ENCODE peak calls at places on chromosomes 1 and 21, in five cellular contexts. L is foreskin fibroblast, W is psoas muscle, J is kidney, H is cardiac muscle cell. I is an unnamed sample.

GRCh38 chr1:87684786-87685185 is 356.1 kb downstream of the LMO4 start:
- DNase-seq in W (no peak), H (no peak), L (peak), J (no peak), I (no peak)

GRCh38 chr1:14928412-14928811 is 225.1 kb upstream of the TMEM51 start:
- DNase-seq in L (no peak), W (no peak), H (peak), J (no peak), I (no peak)

GRCh38 chr1:7554343-7555270 is 216.5 kb upstream of the VAMP3 start:
- DNase-seq in J (peak), L (no peak), H (no peak), W (no peak), I (no peak)

GRCh38 chr21:41845310-41846032 is 33.7 kb downstream of the PRDM15 start:
- DNase-seq in H (no peak), W (no peak), L (no peak), J (no peak), I (no peak)

GRCh38 chr1:100037665-100038400 is 68.0 kb downstream of the SLC35A3 start:
- DNase-seq in L (peak), J (peak), H (peak), W (peak), I (peak)

GRCh38 chr21:46351476-46352155 is 27.7 kb downstream of the PCNT start:
- DNase-seq in H (no peak), L (no peak), W (no peak), J (no peak), I (no peak)

GRCh38 chr1:72284084-72284397 is 1.7 kb upstream of the NEGR1 start:
- DNase-seq in W (no peak), J (no peak), H (no peak), L (no peak), I (peak)

GRCh38 chr1:47432071-47433036 is 5.5 kb upstream of the FOXD2 start:
- DNase-seq in H (peak), J (peak), L (peak), W (peak), I (no peak)

GRCh38 chr1:241310451-241310850 is 46.6 kb downstream of the RGS7 start:
- DNase-seq in J (no peak), L (peak), H (no peak), W (no peak), I (peak)

GRCh38 chr1:21262282-21263051 is 27.8 kb downstream of the ECE1 start:
- DNase-seq in H (peak), L (peak), W (peak), J (peak), I (peak)

GRCh38 chr21:33755354-33755753 is 113.1 kb downstream of the ITSN1 start:
- DNase-seq in H (no peak), W (no peak), L (no peak), J (no peak), I (no peak)

GRCh38 chr1:3355089-3355488 is 99.4 kb upstream of the ARHGEF16 start:
- DNase-seq in W (no peak), H (no peak), L (no peak), J (no peak), I (no peak)
- H3K4me3 ChIP-seq in W (no peak), H (no peak), L (no peak), J (no peak), I (no peak)

DNA sequence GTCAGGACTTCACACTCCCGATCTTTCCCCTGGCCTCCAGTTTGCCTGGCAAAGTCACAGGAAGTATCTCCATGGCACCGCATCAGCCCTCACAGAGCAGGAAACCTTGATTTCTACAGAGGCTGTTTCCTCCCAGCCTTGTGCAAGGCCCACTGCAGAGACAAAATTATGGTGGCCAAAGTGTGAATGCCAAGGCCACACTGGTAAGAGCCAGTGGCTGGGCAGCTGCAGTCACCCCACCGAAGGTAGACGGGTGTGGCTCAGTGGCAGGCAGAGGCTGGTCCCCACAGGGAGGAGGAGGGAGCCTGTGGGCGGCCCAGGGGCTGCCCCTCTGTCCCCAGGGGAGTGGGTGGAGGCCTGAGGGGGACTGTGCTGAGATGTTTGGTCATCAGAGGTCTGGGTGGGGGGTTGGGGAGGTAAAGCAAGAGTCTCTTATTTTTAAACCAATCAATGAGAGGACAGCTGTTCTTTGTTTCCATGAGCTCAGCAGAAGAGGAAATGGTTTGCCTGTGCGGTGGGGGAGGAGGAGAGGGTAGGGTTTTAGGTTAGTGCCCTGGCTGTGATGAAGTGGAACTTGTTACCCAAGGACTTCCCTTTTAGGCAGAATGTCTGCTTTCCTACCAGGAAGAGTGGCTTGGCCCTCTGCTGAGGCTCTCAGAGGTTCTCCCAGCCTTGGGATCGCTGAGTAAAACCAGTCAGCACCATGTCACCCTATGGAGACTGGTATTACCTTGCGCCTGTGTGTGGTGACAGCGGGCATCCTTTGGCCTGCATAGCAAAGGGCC is 18.0 kb upstream of the BTG2 start:
- DNase-seq in L (no peak), H (peak), W (peak), J (peak), I (no peak)
- TF ChIP-seq CTCF in L (no peak), H (no peak), W (no peak), J (no peak), I (no peak)

DNA sequence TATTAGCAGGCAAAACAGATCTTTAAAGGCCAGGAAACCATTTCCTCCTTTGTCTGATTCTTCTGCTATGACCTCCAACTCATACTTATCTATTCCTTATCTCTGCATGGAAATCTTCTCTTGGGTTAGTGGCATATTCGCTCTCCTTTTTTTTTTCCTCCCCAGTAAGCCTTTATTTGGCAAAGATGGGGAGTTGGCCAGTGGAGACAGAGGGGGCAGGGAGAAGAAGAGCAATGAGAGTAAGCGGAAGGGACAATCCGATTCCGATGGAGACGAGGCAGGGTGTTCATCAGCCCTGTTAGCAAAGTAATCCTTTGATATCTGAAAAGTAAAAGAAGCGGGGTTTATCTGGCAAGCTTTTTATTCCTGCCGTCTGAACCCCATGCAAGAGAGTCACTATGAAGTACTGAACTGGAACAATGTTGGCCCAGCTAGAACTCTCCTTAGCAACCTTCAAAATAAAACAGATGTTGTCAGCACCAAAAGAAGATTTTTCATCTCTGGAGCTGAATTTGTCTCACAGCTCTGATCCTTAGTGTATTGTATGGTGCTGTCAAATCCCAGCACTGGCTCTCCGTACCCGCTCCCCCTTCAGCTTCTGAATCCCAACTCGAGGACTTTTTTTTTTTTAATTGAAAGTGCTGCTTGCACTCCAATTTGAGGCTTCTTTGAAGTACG is 40.9 kb downstream of the PTGFRN start:
- DNase-seq in H (no peak), J (no peak), W (no peak), L (no peak), I (no peak)
- H3K4me3 ChIP-seq in H (no peak), J (no peak), W (no peak), L (no peak), I (no peak)

GRCh38 chr1:160742428-160743127 is 3.5 kb downstream of the SLAMF7 start:
- DNase-seq in L (no peak), W (no peak), H (no peak), J (no peak), I (no peak)

GRCh38 chr1:160740133-160740688 is 1.2 kb downstream of the SLAMF7 start:
- DNase-seq in W (no peak), H (no peak), L (no peak), J (no peak), I (no peak)

GRCh38 chr1:160743266-160743665 is 4.2 kb downstream of the SLAMF7 start:
- DNase-seq in W (no peak), L (no peak), J (no peak), H (no peak), I (no peak)

GRCh38 chr1:160741092-160741501 is 2.0 kb downstream of the SLAMF7 start:
- DNase-seq in W (no peak), L (no peak), J (no peak), H (no peak), I (no peak)

GRCh38 chr1:160741597-160742348 is 2.7 kb downstream of the SLAMF7 start:
- DNase-seq in H (no peak), W (no peak), J (no peak), L (no peak), I (no peak)
- TF ChIP-seq CTCF in H (no peak), W (no peak), J (no peak), L (no peak), I (no peak)

DNA sequence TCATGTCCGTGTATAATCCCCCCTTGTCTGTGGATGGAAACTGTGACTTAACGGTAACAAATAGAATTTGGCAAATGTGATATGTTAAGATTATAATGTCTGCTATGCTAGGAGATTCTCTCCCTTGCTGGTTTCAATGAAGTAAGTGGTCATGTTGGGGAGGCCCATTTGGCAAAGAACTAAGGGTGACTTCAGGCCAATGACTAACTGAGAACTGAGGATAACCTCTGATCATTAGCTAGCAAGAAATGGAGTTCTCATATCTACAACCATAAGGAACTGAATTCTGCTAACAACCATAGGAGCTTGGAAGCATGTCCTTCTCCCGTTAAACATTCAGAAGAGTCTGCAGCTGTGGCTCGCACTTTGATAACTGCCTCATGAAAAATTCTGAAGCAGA is 2.3 kb downstream of the IFI44L start:
- DNase-seq in J (no peak), W (no peak), L (peak), H (no peak), I (no peak)
- H3K4me3 ChIP-seq in J (peak), W (peak), L (no peak), H (no peak), I (no peak)

GRCh38 chr1:240188139-240188538 is 96.5 kb downstream of the FMN2 start:
- DNase-seq in H (no peak), J (no peak), W (no peak), L (no peak), I (no peak)

GRCh38 chr1:240189386-240189989 is 97.8 kb downstream of the FMN2 start:
- DNase-seq in J (no peak), H (peak), L (peak), W (no peak), I (no peak)

GRCh38 chr1:240193699-240194098 is 102.0 kb downstream of the FMN2 start:
- DNase-seq in H (no peak), J (no peak), W (no peak), L (no peak), I (no peak)

GRCh38 chr1:240192851-240193250 is 101.2 kb downstream of the FMN2 start:
- DNase-seq in L (no peak), J (no peak), H (no peak), W (no peak), I (no peak)

DNA sequence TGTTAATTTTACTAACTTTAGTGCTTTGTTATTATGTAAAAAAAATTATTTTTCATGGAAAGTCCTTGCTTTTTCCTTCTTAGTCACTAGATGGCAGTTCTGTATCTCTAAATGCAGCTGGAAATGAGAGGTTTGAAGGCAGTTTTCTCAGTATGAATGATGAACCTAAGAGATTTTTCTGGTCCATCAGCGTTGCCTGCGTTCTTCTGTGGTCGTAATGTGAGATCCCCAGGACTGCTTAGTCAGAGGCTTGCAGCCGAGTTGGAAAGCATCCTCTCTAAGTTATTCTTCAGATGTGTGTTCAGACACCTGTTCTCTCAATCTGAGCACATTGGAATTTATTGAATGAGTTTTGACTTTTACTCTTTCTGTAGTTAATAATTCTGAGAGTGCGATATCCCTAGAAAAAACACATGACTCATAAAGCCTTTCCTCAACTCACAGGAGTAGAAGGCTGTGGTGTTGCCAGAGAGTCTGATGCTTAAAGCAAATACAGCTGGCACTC is 99.2 kb downstream of the FMN2 start:
- DNase-seq in H (peak), W (no peak), J (no peak), L (peak), I (peak)
- TF ChIP-seq CTCF in H (peak), W (peak), J (peak), L (peak), I (peak)

DNA sequence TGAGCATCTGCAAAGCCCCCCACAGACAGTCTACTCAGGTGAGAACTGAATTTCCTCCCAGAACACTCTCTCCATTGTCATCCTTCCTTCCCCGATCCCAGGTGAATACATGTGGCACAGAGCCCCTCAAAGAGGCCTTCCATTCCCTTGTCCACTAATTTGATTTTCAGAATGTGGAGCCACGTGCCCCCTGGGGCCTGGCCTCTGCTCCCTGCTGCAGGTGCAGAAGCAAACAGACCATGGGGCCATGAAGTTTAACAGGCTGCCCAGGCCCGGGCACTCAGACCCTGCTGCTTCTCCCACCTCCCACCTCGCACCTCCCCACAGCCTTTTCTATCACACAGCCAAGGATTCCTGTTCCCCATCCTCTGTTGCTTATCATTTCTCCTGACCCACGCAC is 243.8 kb upstream of the RAB4A start:
- DNase-seq in J (no peak), L (no peak), W (no peak), H (no peak), I (no peak)
- H3K4me3 ChIP-seq in J (no peak), L (no peak), W (no peak), H (no peak), I (no peak)

GRCh38 chr1:189619682-189620332 is 857.9 kb downstream of the BRINP3 start:
- DNase-seq in J (no peak), W (no peak), H (no peak), L (peak), I (no peak)
- TF ChIP-seq CTCF in J (no peak), W (no peak), H (no peak), L (no peak), I (no peak)

GRCh38 chr1:169309178-169310166 is 58.1 kb downstream of the NME7 start:
- DNase-seq in W (no peak), J (no peak), H (no peak), L (no peak), I (no peak)
- H3K4me3 ChIP-seq in W (no peak), J (no peak), H (no peak), L (no peak), I (no peak)

GRCh38 chr1:52913537-52913936 is 8.0 kb downstream of the ECHDC2 start:
- DNase-seq in H (peak), J (no peak), W (no peak), L (no peak), I (no peak)
- TF ChIP-seq CTCF in H (no peak), J (no peak), W (no peak), L (no peak), I (no peak)

I was measured in AG09309.